ENCODE peak calls at places on chromosomes 4 and X, in nine cellular contexts. B is Right ventricle myocardium inferior, Y is caudate nucleus, T is ecto neural progenitor cell, K is frontal cortex, U is SW480, W is fibroblast of pulmonary artery, Q is right lobe of liver, C is naive B cell. P is an unnamed sample.

GRCh38 chr4:188329526-188329925 is 190.3 kb downstream of the TRIML1 start:
- DNase-seq in B (no peak), Y (no peak), T (no peak), K (no peak), U (no peak), W (no peak), Q (no peak), C (no peak), P (no peak)

GRCh38 chr4:122836941-122837340 is 10.3 kb downstream of the FGF2 start:
- DNase-seq in B (no peak), Y (no peak), T (no peak), K (no peak), U (no peak), W (peak), Q (no peak), C (no peak), P (no peak)

GRCh38 chr4:70994069-70994366 is 569 bp downstream of the DCK start:
- DNase-seq in B (peak), Y (no peak), T (no peak), K (no peak), U (no peak), W (no peak), Q (no peak), C (no peak), P (no peak)

GRCh38 chr4:88457307-88458090 is 580 bp downstream of the HERC5 start:
- DNase-seq in B (peak), Y (no peak), T (peak), K (peak), U (no peak), W (peak), Q (peak), C (peak), P (peak)

GRCh38 chr4:7361256-7361655 is 73.5 kb downstream of the PSAPL1 start:
- DNase-seq in B (peak), Y (no peak), T (no peak), K (no peak), U (no peak), W (no peak), Q (no peak), C (no peak), P (no peak)

GRCh38 chr4:23770011-23770410 is 119.8 kb downstream of the PPARGC1A start:
- DNase-seq in B (no peak), Y (no peak), T (no peak), K (no peak), U (no peak), W (peak), Q (no peak), C (no peak), P (no peak)

GRCh38 chrX:74419861-74420193 is 1.5 kb upstream of the SLC16A2 start:
- DNase-seq in B (peak), Y (no peak), T (no peak), K (no peak), U (peak), W (no peak), Q (peak), C (no peak), P (no peak)

GRCh38 chr4:141099326-141099725 is 33.9 kb downstream of the RNF150 start:
- DNase-seq in B (no peak), Y (no peak), T (no peak), K (no peak), U (no peak), W (no peak), Q (no peak), C (no peak), P (no peak)

GRCh38 chr4:121876976-121877773 is 6.9 kb upstream of the BBS7 start:
- DNase-seq in B (no peak), Y (no peak), T (peak), K (no peak), U (peak), W (no peak), Q (no peak), C (no peak), P (peak)

GRCh38 chrX:28787206-28787605 is 200.0 kb downstream of the IL1RAPL1 start:
- DNase-seq in B (no peak), Y (no peak), T (no peak), K (no peak), U (peak), W (peak), Q (no peak), C (no peak), P (no peak)

P was measured in D721Med.